ENCODE peak calls at places on chromosomes 16 and 17, in nine cellular contexts. T, K, P, A, M, C, I, V and U are unnamed samples.

GRCh38 chr17:80678621-80679020 is 134.0 kb downstream of the RPTOR start:
- DNase-seq in T (peak), M (peak), C (peak), V (no peak), A (peak), K (no peak), I (peak), P (no peak), U (no peak)

GRCh38 chr16:50316102-50316847 is 49.9 kb downstream of the ADCY7 start:
- DNase-seq in K (no peak), V (no peak), A (no peak), C (no peak), I (no peak), M (no peak), P (no peak), T (no peak), U (no peak)

GRCh38 chr17:80811181-80812105 is 180.2 kb upstream of the CHMP6 start:
- DNase-seq in V (no peak), P (no peak), C (peak), M (no peak), K (peak), I (no peak), T (no peak), A (peak), U (no peak)

GRCh38 chr17:59030811-59031210 is 75.9 kb downstream of the TRIM37 start:
- DNase-seq in C (no peak), T (no peak), K (no peak), M (no peak), P (no peak), V (no peak), I (no peak), A (no peak), U (no peak)

GRCh38 chr16:66081967-66082366 is 284.5 kb upstream of the CDH5 start:
- DNase-seq in P (no peak), C (no peak), A (no peak), K (no peak), V (no peak), T (no peak), M (peak), I (peak), U (no peak)

GRCh38 chr17:17849863-17850373 is 13.1 kb upstream of the SREBF1 start:
- DNase-seq in V (peak), M (no peak), I (peak), K (no peak), P (peak), T (peak), C (peak), A (peak), U (no peak)

GRCh38 chr17:65170839-65171238 is 33.7 kb downstream of the RGS9 start:
- DNase-seq in P (peak), C (no peak), K (no peak), I (peak), M (no peak), T (peak), A (no peak), V (peak), U (no peak)

GRCh38 chr17:10772425-10773380 is 31.2 kb downstream of the TMEM238L start:
- DNase-seq in I (no peak), C (no peak), K (no peak), V (no peak), A (no peak), M (no peak), T (peak), P (peak), U (peak)

GRCh38 chr17:83203073-83203471 is 123.7 kb downstream of the METRNL start:
- DNase-seq in I (peak), T (no peak), K (peak), M (no peak), C (peak), P (peak), A (no peak), V (no peak), U (no peak)

GRCh38 chr16:83330251-83330650 is 477.5 kb upstream of the HSBP1 start:
- DNase-seq in T (no peak), C (no peak), M (no peak), P (no peak), A (no peak), K (no peak), I (no peak), V (no peak), U (no peak)

GRCh38 chr17:79803997-79804855 is 7.3 kb upstream of the CBX8 start:
- DNase-seq in C (peak), M (peak), A (no peak), V (no peak), K (no peak), I (no peak), P (no peak), T (no peak), U (no peak)

GRCh38 chr17:76200354-76200753 is 39.9 kb downstream of the RNF157 start:
- DNase-seq in T (no peak), M (no peak), A (no peak), K (no peak), C (no peak), V (no peak), P (no peak), I (no peak), U (no peak)